ENCODE peak calls at places on chromosomes 11 and 22, in ten cellular contexts. F, N, L, X, Z, G, C, T, D and Q are unnamed samples.

GRCh38 chr22:21741790-21742189 is 6.2 kb upstream of the YPEL1 start:
- DNase-seq in F (no peak), L (no peak), N (no peak), C (no peak), Z (no peak), T (no peak), X (no peak), D (no peak), G (no peak), Q (no peak)

GRCh38 chr11:94650756-94651155 is 83.6 kb downstream of the PIWIL4 start:
- DNase-seq in G (no peak), T (no peak), N (no peak), F (peak), D (peak), L (peak), X (no peak), C (no peak), Z (peak), Q (no peak)

GRCh38 chr11:122804161-122804560 is 34.1 kb upstream of the CRTAM start:
- DNase-seq in T (no peak), C (no peak), Z (peak), G (no peak), X (no peak), N (no peak), L (peak), F (no peak), D (no peak), Q (no peak)

GRCh38 chr11:130218501-130218900 is 58.9 kb downstream of the ST14 start:
- DNase-seq in C (no peak), L (no peak), G (no peak), X (no peak), N (no peak), D (no peak), Z (no peak), T (no peak), F (no peak), Q (no peak)

GRCh38 chr11:131246589-131247164 is 123.7 kb upstream of the NTM start:
- DNase-seq in C (no peak), G (peak), L (no peak), F (peak), D (peak), T (no peak), X (no peak), Z (no peak), N (no peak), Q (peak)

GRCh38 chr11:71139516-71140205 is 112.7 kb downstream of the SHANK2 start:
- DNase-seq in C (peak), N (no peak), F (peak), L (no peak), Z (no peak), T (no peak), X (peak), G (no peak), D (peak), Q (peak)

GRCh38 chr11:3121931-3122774 is 43.0 kb downstream of the OSBPL5 start:
- DNase-seq in T (no peak), D (peak), G (no peak), N (no peak), L (no peak), Z (no peak), X (no peak), F (peak), C (no peak), Q (no peak)

GRCh38 chr22:26143801-26144325 is 25.4 kb upstream of the SEZ6L start:
- DNase-seq in L (no peak), D (no peak), N (no peak), Z (peak), C (peak), T (no peak), G (no peak), X (no peak), F (no peak), Q (no peak)

GRCh38 chr22:37571258-37571991 is 8.5 kb downstream of the LGALS2 start:
- DNase-seq in G (no peak), N (no peak), X (no peak), D (no peak), C (no peak), Z (peak), L (peak), F (no peak), T (no peak), Q (no peak)

GRCh38 chr11:113289341-113290187 is 24.8 kb upstream of the TTC12 start:
- DNase-seq in L (peak), N (peak), F (peak), Z (peak), X (peak), D (peak), T (peak), G (peak), C (peak), Q (no peak)

GRCh38 chr22:45082795-45083194 is 73.0 kb upstream of the PHF21B start:
- DNase-seq in N (no peak), Z (no peak), X (no peak), F (no peak), L (peak), C (no peak), G (peak), T (no peak), D (no peak), Q (no peak)

GRCh38 chr22:44686873-44687600 is 15.0 kb upstream of the PRR5 start:
- DNase-seq in G (no peak), X (no peak), C (no peak), T (no peak), N (no peak), L (peak), Z (peak), F (no peak), D (no peak), Q (no peak)

GRCh38 chr22:46042786-46043185 is 65.8 kb upstream of the WNT7B start:
- DNase-seq in D (peak), N (no peak), T (no peak), X (no peak), Z (no peak), F (no peak), C (no peak), L (peak), G (no peak), Q (no peak)

GRCh38 chr22:17471901-17472566 is 91.3 kb upstream of the SLC25A18 start:
- DNase-seq in L (peak), D (peak), X (no peak), C (peak), F (no peak), T (no peak), Z (no peak), N (no peak), G (no peak), Q (no peak)

GRCh38 chr11:125348704-125349635 is 147.1 kb downstream of the FEZ1 start:
- DNase-seq in T (no peak), F (peak), Z (peak), C (peak), L (peak), G (peak), N (no peak), D (peak), X (no peak), Q (no peak)